ENCODE peak calls at places on chromosomes 5 and 9, in ten cellular contexts. Y, T, L, F, U, S, E, C, B and Z are unnamed samples.

GRCh38 chr5:5141625-5142527 is 1.7 kb downstream of the ADAMTS16 start:
- DNase-seq in U (peak), F (peak), L (peak), E (peak), S (no peak), B (peak), C (peak), T (peak), Y (peak), Z (no peak)

GRCh38 chr5:137615171-137615775 is 116.1 kb upstream of the SPOCK1 start:
- DNase-seq in S (no peak), T (no peak), L (no peak), Y (no peak), F (no peak), E (no peak), U (no peak), B (no peak), C (no peak), Z (no peak)

GRCh38 chr5:110854200-110854599 is 115.4 kb downstream of the SLC25A46 start:
- DNase-seq in S (no peak), U (no peak), E (no peak), L (no peak), C (no peak), B (no peak), Y (no peak), T (peak), F (no peak), Z (no peak)

GRCh38 chr5:91403404-91403803 is 20.3 kb upstream of the ARRDC3 start:
- DNase-seq in F (no peak), S (no peak), L (no peak), B (no peak), U (no peak), T (peak), Y (no peak), C (no peak), E (no peak), Z (no peak)

GRCh38 chr5:146560205-146560812 is 44.3 kb upstream of the GPR151 start:
- DNase-seq in F (peak), B (no peak), Y (no peak), U (no peak), L (no peak), T (peak), E (no peak), C (no peak), S (no peak), Z (no peak)

GRCh38 chr5:116032094-116032517 is at the start of gene ARL14EPL:
- DNase-seq in F (peak), U (no peak), E (no peak), Y (no peak), T (peak), L (no peak), S (no peak), C (no peak), B (no peak), Z (no peak)

GRCh38 chr5:42715791-42716190 is 40.8 kb upstream of the CCDC152 start:
- DNase-seq in C (no peak), U (no peak), F (no peak), L (no peak), T (no peak), Y (no peak), S (no peak), B (no peak), E (no peak), Z (no peak)

GRCh38 chr5:10453564-10453963 is 11.9 kb downstream of the ROPN1L start:
- DNase-seq in E (no peak), L (no peak), B (no peak), U (no peak), Y (no peak), C (no peak), T (peak), F (no peak), S (no peak), Z (no peak)

GRCh38 chr9:129111762-129112151 is 542 bp downstream of the PTPA start:
- DNase-seq in S (no peak), L (no peak), F (no peak), Y (peak), C (peak), U (peak), T (peak), E (no peak), B (peak), Z (no peak)

GRCh38 chr9:111621895-111622480 is 9.1 kb upstream of the DNAJC25 start:
- DNase-seq in T (peak), S (no peak), Y (no peak), F (peak), L (no peak), E (peak), B (peak), C (no peak), U (peak), Z (peak)

GRCh38 chr5:137737349-137738256 is 1.7 kb upstream of the KLHL3 start:
- DNase-seq in C (no peak), F (no peak), Y (no peak), T (peak), B (no peak), L (no peak), E (no peak), U (peak), S (no peak), Z (no peak)

GRCh38 chr9:104858271-104858670 is 69.7 kb downstream of the ABCA1 start:
- DNase-seq in B (no peak), F (no peak), T (peak), C (no peak), L (no peak), E (no peak), U (no peak), S (no peak), Y (no peak), Z (no peak)

GRCh38 chr5:151082976-151083651 is 2.3 kb upstream of the TNIP1 start:
- DNase-seq in C (no peak), Y (peak), U (no peak), S (no peak), E (peak), L (peak), T (no peak), F (no peak), B (peak), Z (no peak)

GRCh38 chr5:138354926-138355378 is 2.5 kb downstream of the KDM3B start:
- DNase-seq in Y (no peak), U (no peak), T (peak), F (no peak), B (peak), E (peak), S (no peak), C (no peak), L (peak), Z (no peak)

GRCh38 chr5:160742446-160742845 is 109.6 kb downstream of the ATP10B start:
- DNase-seq in F (no peak), E (no peak), T (no peak), B (no peak), Y (no peak), U (no peak), L (no peak), C (no peak), S (no peak), Z (no peak)

GRCh38 chr9:108691614-108692013 is 164.2 kb downstream of the ACTL7B start:
- DNase-seq in T (no peak), B (no peak), F (no peak), U (no peak), C (no peak), S (no peak), Y (peak), E (no peak), L (no peak), Z (no peak)

GRCh38 chr9:13020141-13020540 is 245.3 kb downstream of the LURAP1L start:
- DNase-seq in L (no peak), F (no peak), T (peak), U (no peak), S (no peak), B (no peak), Y (no peak), E (no peak), C (no peak), Z (no peak)

GRCh38 chr9:128887914-128888350 is 6.0 kb downstream of the LRRC8A start:
- DNase-seq in E (no peak), S (no peak), B (no peak), T (peak), Y (no peak), L (no peak), U (peak), F (no peak), C (no peak), Z (no peak)

GRCh38 chr5:4630031-4630430 is 510.1 kb upstream of the ADAMTS16 start:
- DNase-seq in L (no peak), T (no peak), B (no peak), U (no peak), E (no peak), F (no peak), C (peak), S (no peak), Y (no peak), Z (no peak)

GRCh38 chr5:123514615-123515355 is 2.8 kb downstream of the CSNK1G3 start:
- DNase-seq in F (no peak), E (no peak), B (no peak), Y (no peak), C (no peak), S (no peak), L (no peak), U (no peak), T (no peak), Z (no peak)